ENCODE peak calls at places on chromosomes 12 and 14, in six cellular contexts. L is IMR-90, U is trophoblast cell, E is mesenchymal stem cell, N is H1, V is neuronal stem cell. Q is an unnamed sample.
A peak's percentile ranks its signal among the peaks of the same experiment; 100 is the strongest.

GRCh38 chr12:72178871-72179270 is 93.3 kb upstream of the TRHDE start:
- DNase-seq in E (no peak), L (no peak), U (no peak), N (no peak), V (no peak), Q (no peak)

GRCh38 chr12:53653595-53653994 is 22.3 kb downstream of the ATP5MC2 start:
- DNase-seq in U (no peak), E (no peak), V (no peak), N (no peak), L (no peak), Q (no peak)

GRCh38 chr12:96889273-96889933 is 17.7 kb upstream of the NEDD1 start:
- DNase-seq in U (no peak), E (no peak), V (no peak), L (peak; percentile 76), N (no peak), Q (no peak)

GRCh38 chr12:53298154-53298553 is 1.3 kb upstream of the MYG1 start:
- DNase-seq in L (peak; percentile 97), U (peak; percentile 48), E (peak; percentile 85), N (no peak), V (no peak), Q (no peak)

GRCh38 chr12:46891306-46891705 is 65.5 kb upstream of the SLC38A4 start:
- DNase-seq in E (peak; percentile 23), L (peak; percentile 65), U (no peak), V (no peak), N (no peak), Q (no peak)

GRCh38 chr14:101704140-101704539 is 57.4 kb upstream of the PPP2R5C start:
- DNase-seq in L (no peak), N (no peak), U (no peak), V (no peak), E (no peak), Q (no peak)

GRCh38 chr12:67193705-67194104 is 75.5 kb upstream of the CAND1 start:
- DNase-seq in V (peak; percentile 62), E (peak; percentile 40), N (peak; percentile 57), U (no peak), L (peak; percentile 23), Q (peak; percentile 51)

GRCh38 chr12:89263874-89264273 is 88.4 kb downstream of the DUSP6 start:
- DNase-seq in E (no peak), L (no peak), N (no peak), U (no peak), V (no peak), Q (no peak)

GRCh38 chr12:31813305-31813704 is 84.5 kb upstream of the AMN1 start:
- DNase-seq in L (no peak), V (peak; percentile 15), N (no peak), E (no peak), U (no peak), Q (peak; percentile 47)

GRCh38 chr14:102554835-102555819 is 37.3 kb upstream of the RCOR1 start:
- DNase-seq in N (peak; percentile 83), L (no peak), V (peak; percentile 47), U (no peak), E (peak; percentile 38), Q (peak; percentile 90)

GRCh38 chr12:39102474-39103209 is 197.3 kb upstream of the CPNE8 start:
- DNase-seq in E (peak; percentile 6), V (no peak), N (no peak), L (no peak), U (no peak), Q (no peak)

GRCh38 chr14:94115068-94115591 is 4.6 kb downstream of the IFI27 start:
- DNase-seq in L (no peak), N (no peak), U (no peak), E (no peak), V (no peak), Q (no peak)

GRCh38 chr12:1920971-1921370 is 2.5 kb upstream of the CACNA2D4 start:
- DNase-seq in U (no peak), V (no peak), N (peak; percentile 43), L (no peak), E (no peak), Q (peak; percentile 31)

GRCh38 chr14:55180434-55180833 is 11.0 kb downstream of the DLGAP5 start:
- DNase-seq in U (no peak), N (no peak), E (no peak), L (peak; percentile 38), V (no peak), Q (no peak)

GRCh38 chr12:77224346-77224745 is 159.0 kb upstream of the E2F7 start:
- DNase-seq in U (no peak), E (no peak), V (no peak), N (no peak), L (no peak), Q (no peak)
- H4K91ac ChIP-seq in U (no peak overlapping the region), E (no peak overlapping the region), V (no peak overlapping the region), N (no peak overlapping the region), L (no peak overlapping the region), Q (no peak overlapping the region)

GRCh38 chr12:6180300-6181051 is 19.7 kb upstream of the CD9 start:
- DNase-seq in E (peak; percentile 90), U (no peak), V (no peak), L (peak; percentile 86), N (no peak), Q (peak; percentile 32)
- H4K91ac ChIP-seq in E (peak overlapping the region; percentile 95), U (peak overlapping the region; percentile 90), V (no peak overlapping the region), L (peak overlapping the region; percentile 86), N (peak overlapping the region; percentile 89), Q (no peak overlapping the region)

DNA sequence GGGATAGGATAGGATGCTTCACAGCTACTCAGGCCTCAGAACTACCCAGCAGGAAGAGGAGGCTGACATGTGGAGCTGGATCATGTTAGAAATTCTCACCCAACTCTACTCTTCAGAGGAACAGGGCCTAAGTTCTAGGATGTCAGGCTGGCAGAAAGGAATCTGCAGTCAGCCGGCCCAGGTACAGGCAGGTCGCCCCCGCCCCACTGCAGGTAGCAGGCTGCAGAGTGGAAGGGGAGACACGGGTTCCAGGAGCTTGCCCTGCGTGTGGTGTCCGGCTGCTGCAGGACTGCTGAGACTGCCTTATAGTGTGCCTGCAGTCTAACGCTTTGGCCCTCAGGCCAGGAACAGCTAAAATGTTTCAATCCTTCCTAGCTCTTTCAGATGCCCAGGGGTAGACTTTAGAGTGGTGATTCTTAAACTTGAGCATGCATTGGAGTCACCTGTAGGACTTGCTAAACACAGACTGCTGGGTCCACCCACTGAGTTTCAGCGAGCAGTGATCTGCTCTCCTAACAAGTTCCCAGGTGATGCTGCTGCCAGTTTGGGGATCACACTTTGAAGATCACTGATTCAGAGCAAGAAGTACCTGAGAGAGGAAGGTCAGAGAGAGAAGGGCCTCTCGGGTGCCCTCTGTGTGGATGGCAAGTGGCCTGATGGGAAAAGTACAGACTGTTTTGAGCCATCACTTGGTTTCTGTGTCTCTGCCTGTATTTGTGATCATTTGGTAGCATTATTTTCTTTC is 153.6 kb downstream of the PPM1H start:
- DNase-seq in U (no peak), L (no peak), E (no peak), V (no peak), N (no peak), Q (no peak)
- H4K91ac ChIP-seq in U (no peak overlapping the region), L (no peak overlapping the region), E (no peak overlapping the region), V (no peak overlapping the region), N (no peak overlapping the region), Q (no peak overlapping the region)

GRCh38 chr12:13780453-13780852 is 200.9 kb downstream of the GRIN2B start:
- DNase-seq in V (no peak), E (no peak), L (no peak), U (peak; percentile 20), N (no peak), Q (no peak)

GRCh38 chr12:13772264-13772663 is 209.1 kb downstream of the GRIN2B start:
- DNase-seq in V (no peak), N (no peak), L (no peak), U (no peak), E (no peak), Q (no peak)

DNA sequence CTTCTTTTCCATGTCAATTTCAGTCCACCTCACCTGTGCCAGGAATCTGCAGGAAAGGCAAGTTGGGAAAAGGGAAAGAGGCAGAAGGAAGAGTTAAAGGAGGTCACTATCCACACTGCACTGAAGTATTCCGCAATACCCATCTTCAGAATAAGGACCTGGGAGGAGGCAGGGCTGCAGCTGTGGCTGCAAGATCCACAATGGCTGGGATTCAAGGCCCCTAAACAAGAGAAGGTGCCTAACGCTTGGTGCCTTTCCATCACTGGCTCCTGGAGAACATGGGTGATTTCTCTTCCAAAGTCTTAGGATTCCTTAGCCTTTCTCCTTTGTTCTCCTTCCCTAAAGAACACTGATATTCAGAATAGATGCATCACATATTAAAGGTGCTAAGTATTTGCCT is 204.0 kb downstream of the GRIN2B start:
- DNase-seq in N (no peak), V (no peak), E (no peak), L (no peak), U (no peak), Q (no peak)
- H4K91ac ChIP-seq in N (no peak overlapping the region), V (no peak overlapping the region), E (no peak overlapping the region), L (no peak overlapping the region), U (no peak overlapping the region), Q (no peak overlapping the region)

DNA sequence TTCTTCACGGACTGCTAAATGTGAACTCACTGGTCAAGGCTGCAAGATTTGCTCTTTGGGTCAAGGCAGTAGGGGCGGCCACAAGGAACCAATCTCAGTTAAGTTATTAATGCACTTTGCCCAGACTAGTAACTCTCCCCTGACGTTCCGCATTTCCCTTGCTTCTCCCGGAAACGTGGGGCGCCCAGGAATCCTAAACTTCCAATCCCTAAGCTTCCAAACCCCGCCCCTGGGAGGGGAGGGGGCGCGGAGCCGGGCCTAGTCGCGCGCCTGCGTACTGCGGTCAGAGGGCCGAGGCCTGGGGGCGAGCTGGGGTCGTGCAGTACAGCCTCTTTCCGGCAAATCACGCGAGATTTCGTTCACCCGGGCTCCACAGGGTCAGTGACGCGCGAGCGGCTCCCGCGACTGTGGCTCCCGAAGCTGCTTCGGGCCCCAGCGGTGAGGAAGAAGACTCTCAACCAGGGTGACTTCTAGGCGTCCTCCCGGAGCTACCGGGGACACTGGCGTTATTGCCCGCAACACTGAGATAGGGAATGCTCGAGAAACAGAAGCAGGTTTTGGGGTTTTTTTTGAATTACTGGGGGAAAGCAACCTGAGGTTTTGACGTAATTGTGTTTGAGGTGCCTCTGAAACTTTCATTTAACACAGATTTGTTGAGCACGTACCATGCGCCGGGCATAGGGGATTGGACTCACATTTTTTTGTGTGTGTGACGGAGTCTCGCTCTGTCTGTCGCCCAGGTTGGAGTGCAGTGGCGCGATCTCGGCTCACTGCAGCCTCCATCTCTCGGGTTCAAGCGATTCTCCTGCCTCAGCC is at the start of gene PTGR2:
- DNase-seq in U (peak; percentile 95), N (peak; percentile 98), V (peak; percentile 97), L (peak; percentile 96), E (peak; percentile 98), Q (peak; percentile 99)
- H4K91ac ChIP-seq in U (peak within 1 kb of the TSS; percentile 96), N (peak within 1 kb of the TSS; percentile 47), V (no peak within 1 kb of the TSS), L (peak within 1 kb of the TSS; percentile 92), E (peak within 1 kb of the TSS; percentile 34), Q (no peak within 1 kb of the TSS)

GRCh38 chr14:61621444-61621843 is 73.9 kb upstream of the HIF1A start:
- DNase-seq in V (no peak), U (no peak), E (no peak), L (no peak), N (no peak), Q (no peak)
- H4K91ac ChIP-seq in V (no peak overlapping the region), U (no peak overlapping the region), E (no peak overlapping the region), L (peak overlapping the region; percentile 34), N (no peak overlapping the region), Q (no peak overlapping the region)

GRCh38 chr12:130080205-130080604 is 82.1 kb upstream of the FZD10 start:
- DNase-seq in L (no peak), E (no peak), N (no peak), U (no peak), V (no peak), Q (no peak)
- H4K91ac ChIP-seq in L (no peak overlapping the region), E (no peak overlapping the region), N (no peak overlapping the region), U (no peak overlapping the region), V (no peak overlapping the region), Q (no peak overlapping the region)

Q was measured in H9.